ENCODE peak calls at places on chromosomes 1 and 21, in seven cellular contexts. I is RCC 7860, U is A549, J is nephron progenitor cell, S is AML-193, F is NCI-H774, B is cardiac muscle cell. X is an unnamed sample.

GRCh38 chr1:67937010-67937409 is 103.7 kb upstream of the GNG12 start:
- DNase-seq in I (no peak), S (no peak), B (no peak), U (no peak), F (no peak), J (no peak), X (no peak)

GRCh38 chr1:60942291-60942690 is 140.1 kb upstream of the NFIA start:
- DNase-seq in I (peak), S (no peak), U (no peak), J (no peak), B (no peak), F (no peak), X (no peak)

GRCh38 chr1:228464487-228464983 is 22.6 kb upstream of the RNF187 start:
- DNase-seq in F (peak), I (no peak), J (peak), S (no peak), B (peak), U (peak), X (no peak)

GRCh38 chr1:234620272-234620711 is 10.3 kb upstream of the IRF2BP2 start:
- DNase-seq in J (no peak), F (peak), I (no peak), U (no peak), S (no peak), B (no peak), X (no peak)

GRCh38 chr1:217418241-217418840 is 212.5 kb downstream of the GPATCH2 start:
- DNase-seq in U (no peak), B (no peak), I (no peak), S (no peak), F (no peak), J (no peak), X (no peak)

GRCh38 chr1:244163131-244163530 is 112.0 kb downstream of the ZBTB18 start:
- DNase-seq in J (no peak), U (peak), S (no peak), B (no peak), F (no peak), I (peak), X (no peak)

GRCh38 chr21:34031835-34032370 is 41.5 kb upstream of the MRPS6 start:
- DNase-seq in I (no peak), J (no peak), S (no peak), F (no peak), B (no peak), U (no peak), X (no peak)

GRCh38 chr1:68503085-68503484 is 6.2 kb upstream of the DEPDC1 start:
- DNase-seq in F (no peak), B (no peak), J (no peak), U (no peak), S (no peak), I (no peak), X (no peak)

GRCh38 chr1:244231572-244232315 is 180.7 kb downstream of the ZBTB18 start:
- DNase-seq in J (peak), U (no peak), B (peak), I (no peak), F (peak), S (no peak), X (no peak)

GRCh38 chr21:36436829-36437744 is 42.8 kb downstream of the CLDN14 start:
- DNase-seq in U (no peak), B (no peak), J (no peak), S (peak), I (peak), F (no peak), X (no peak)

GRCh38 chr1:116847688-116848531 is 61.8 kb upstream of the PTGFRN start:
- DNase-seq in F (no peak), B (peak), U (no peak), I (no peak), J (no peak), S (no peak), X (no peak)

GRCh38 chr1:19113362-19114092 is 96.5 kb downstream of the UBR4 start:
- DNase-seq in J (peak), I (peak), S (no peak), U (peak), B (peak), F (no peak), X (peak)

GRCh38 chr1:27101696-27102095 is 53.2 kb downstream of the SLC9A1 start:
- DNase-seq in B (no peak), I (no peak), F (no peak), S (no peak), J (no peak), U (no peak), X (no peak)

GRCh38 chr21:45001134-45002095 is 61.6 kb downstream of the SLX9 start:
- DNase-seq in F (no peak), U (peak), I (peak), B (peak), S (no peak), J (no peak), X (no peak)

GRCh38 chr1:12604114-12604874 is 13.7 kb downstream of the DHRS3 start:
- DNase-seq in I (peak), B (peak), S (peak), F (no peak), U (peak), J (no peak), X (no peak)

GRCh38 chr21:32256873-32257620 is 21.8 kb downstream of the MIS18A start:
- DNase-seq in B (peak), I (peak), S (no peak), U (peak), J (peak), F (peak), X (no peak)

GRCh38 chr1:239763850-239764249 is 327.8 kb upstream of the FMN2 start:
- DNase-seq in F (no peak), I (no peak), U (peak), S (peak), J (no peak), B (no peak), X (no peak)

GRCh38 chr21:44869860-44870747 is 3.4 kb downstream of the PTTG1IP start:
- DNase-seq in J (no peak), I (peak), F (no peak), B (peak), S (no peak), U (peak), X (no peak)

GRCh38 chr1:201626629-201627275 is 87.8 kb downstream of the NAV1 start:
- DNase-seq in J (no peak), F (no peak), I (no peak), U (no peak), S (no peak), B (no peak), X (no peak)

GRCh38 chr1:212609701-212610574 is 1.4 kb downstream of the ATF3 start:
- DNase-seq in I (no peak), B (no peak), F (no peak), S (no peak), J (no peak), U (no peak), X (no peak)

GRCh38 chr1:168312718-168313604 is 32.3 kb downstream of the TBX19 start:
- DNase-seq in I (peak), U (no peak), J (no peak), S (no peak), F (no peak), B (no peak), X (no peak)

GRCh38 chr21:34813266-34813886 is 144.6 kb downstream of the CLIC6 start:
- DNase-seq in I (peak), J (no peak), B (peak), U (peak), S (no peak), F (no peak), X (no peak)

GRCh38 chr1:240094043-240094722 is 2.5 kb downstream of the FMN2 start:
- DNase-seq in I (no peak), F (no peak), S (no peak), B (no peak), U (no peak), J (no peak), X (no peak)

GRCh38 chr1:6352138-6352563 is 41.4 kb downstream of the ACOT7 start:
- DNase-seq in J (peak), B (no peak), S (no peak), F (no peak), I (no peak), U (no peak), X (no peak)

GRCh38 chr1:103497404-103497803 is 28.1 kb upstream of the RNPC3 start:
- DNase-seq in B (no peak), J (no peak), I (no peak), U (no peak), F (no peak), S (no peak), X (no peak)

GRCh38 chr1:101592861-101593260 is 356.0 kb downstream of the S1PR1 start:
- DNase-seq in U (no peak), F (peak), J (no peak), B (no peak), I (no peak), S (no peak), X (no peak)

GRCh38 chr1:204506969-204507316 is 9.3 kb upstream of the MDM4 start:
- DNase-seq in F (peak), B (peak), J (peak), I (peak), U (peak), S (peak), X (peak)

GRCh38 chr1:205449750-205450443 is 5.9 kb downstream of the BLACAT1 start:
- DNase-seq in B (peak), J (peak), I (peak), U (peak), S (no peak), F (no peak), X (no peak)

GRCh38 chr1:41850029-41850428 is 68.7 kb downstream of the HIVEP3 start:
- DNase-seq in I (no peak), J (no peak), S (no peak), F (no peak), U (no peak), B (no peak), X (no peak)

GRCh38 chr1:214289574-214290272 is 8.8 kb downstream of the SMYD2 start:
- DNase-seq in J (no peak), S (no peak), I (no peak), U (no peak), F (no peak), B (no peak), X (no peak)

GRCh38 chr1:64295566-64295965 is 92.1 kb downstream of the UBE2U start:
- DNase-seq in S (no peak), J (no peak), F (no peak), I (no peak), U (no peak), B (no peak), X (no peak)